ENCODE peak calls at places on chromosomes 13 and 19, in ten cellular contexts. I is T1000; F is anterior cingulate cortex; V is pons; J is fibroblast of lung; T is T-helper 9 cell; D is breast epithelium; R is amniotic stem cell; A is GM12891; M is stimulated activated CD4-positive, alpha-beta T cell treated with anti-CD3 and anti-CD28 coated beads, Interleukin-4, amount 100 ng/mL, for 4 hours. B is an unnamed sample.

GRCh38 chr19:3194703-3195087 is 9.0 kb downstream of the NCLN start:
- DNase-seq in I (no peak), F (no peak), V (no peak), J (no peak), T (no peak), D (no peak), R (no peak), A (no peak), M (no peak), B (no peak)

GRCh38 chr13:96020941-96021340 is 32.3 kb downstream of the UGGT2 start:
- DNase-seq in I (no peak), F (no peak), V (no peak), J (no peak), T (no peak), D (no peak), R (no peak), A (no peak), M (no peak), B (no peak)

GRCh38 chr19:51029718-51030117 is 3.3 kb upstream of the KLK11 start:
- DNase-seq in I (no peak), F (no peak), V (no peak), J (no peak), T (no peak), D (no peak), R (no peak), A (no peak), M (no peak), B (no peak)

GRCh38 chr13:27868639-27869435 is 51.0 kb upstream of the PDX1 start:
- DNase-seq in I (no peak), F (no peak), V (no peak), J (peak; percentile 8), T (no peak), D (no peak), R (no peak), A (no peak), M (no peak), B (no peak)

GRCh38 chr13:75076476-75076875 is 405.5 kb downstream of the TBC1D4 start:
- DNase-seq in I (no peak), F (no peak), V (no peak), J (no peak), T (no peak), D (no peak), R (no peak), A (no peak), M (no peak), B (no peak)

GRCh38 chr19:49916839-49917733 is 11.9 kb upstream of the ATF5 start:
- DNase-seq in I (no peak), F (no peak), V (peak; percentile 62), J (no peak), T (no peak), D (no peak), R (no peak), A (no peak), M (no peak), B (no peak)

GRCh38 chr19:2045501-2046045 is 5.5 kb downstream of the MKNK2 start:
- DNase-seq in I (no peak), F (no peak), V (no peak), J (no peak), T (no peak), D (no peak), R (no peak), A (no peak), M (no peak), B (no peak)

GRCh38 chr19:34218818-34219164 is 35.6 kb upstream of the GARRE1 start:
- DNase-seq in I (no peak), F (no peak), V (no peak), J (no peak), T (no peak), D (no peak), R (no peak), A (no peak), M (no peak), B (no peak)

GRCh38 chr13:109344552-109345157 is 441.7 kb downstream of the IRS2 start:
- DNase-seq in I (no peak), F (no peak), V (no peak), J (peak; percentile 23), T (no peak), D (no peak), R (peak; percentile 33), A (no peak), M (no peak), B (peak; percentile 68)

GRCh38 chr19:39974377-39975155 is 3.6 kb downstream of the PSMC4 start:
- DNase-seq in I (no peak), F (no peak), V (no peak), J (no peak), T (no peak), D (no peak), R (no peak), A (no peak), M (no peak), B (no peak)

GRCh38 chr13:45584816-45585215 is 30.7 kb downstream of the ERICH6B start:
- DNase-seq in I (no peak), F (no peak), V (no peak), J (no peak), T (no peak), D (no peak), R (no peak), A (no peak), M (no peak), B (no peak)

GRCh38 chr13:98372886-98373285 is 195.8 kb upstream of the RNF113B start:
- DNase-seq in I (no peak), F (no peak), V (no peak), J (peak; percentile 60), T (no peak), D (no peak), R (no peak), A (no peak), M (no peak), B (no peak)

GRCh38 chr19:44684892-44685847 is 13.8 kb upstream of the CEACAM16 start:
- DNase-seq in I (peak; percentile 37), F (no peak), V (peak; percentile 25), J (peak; percentile 77), T (no peak), D (no peak), R (peak; percentile 89), A (no peak), M (no peak), B (peak; percentile 66)

GRCh38 chr13:51729853-51730553 is 74.0 kb downstream of the DHRS12 start:
- DNase-seq in I (no peak), F (no peak), V (no peak), J (peak; percentile 87), T (no peak), D (peak; percentile 78), R (peak; percentile 60), A (no peak), M (peak; percentile 44), B (peak; percentile 81)

GRCh38 chr13:85896516-85897450 is 97.6 kb upstream of the SLITRK6 start:
- DNase-seq in I (no peak), F (no peak), V (no peak), J (no peak), T (no peak), D (no peak), R (no peak), A (no peak), M (no peak), B (peak; percentile 89)

B was measured in foreskin keratinocyte.